ENCODE peak calls at places on chromosomes 11 and 22, in eight cellular contexts. U, D, W, M, Z, X, V and C are unnamed samples.

GRCh38 chr11:104602643-104603042 is 295.6 kb downstream of the CASP12 start:
- DNase-seq in U (no peak), D (no peak), W (no peak), M (no peak), Z (no peak), X (no peak), V (no peak), C (no peak)

GRCh38 chr11:67490727-67491065 is 7.9 kb downstream of the AIP start:
- DNase-seq in U (no peak), D (no peak), W (no peak), M (no peak), Z (no peak), X (no peak), V (no peak), C (no peak)

GRCh38 chr11:64663656-64664055 is 59.3 kb downstream of the NRXN2 start:
- DNase-seq in U (no peak), D (no peak), W (no peak), M (no peak), Z (no peak), X (no peak), V (no peak), C (no peak)

GRCh38 chr22:23184764-23185113 is 4.4 kb downstream of the BCR start:
- DNase-seq in U (no peak), D (no peak), W (no peak), M (no peak), Z (no peak), X (no peak), V (no peak), C (no peak)

GRCh38 chr22:47775686-47776085 is 1013.2 kb downstream of the TBC1D22A start:
- DNase-seq in U (no peak), D (no peak), W (no peak), M (no peak), Z (no peak), X (no peak), V (no peak), C (no peak)

GRCh38 chr22:37526376-37526775 is 7.2 kb upstream of the CARD10 start:
- DNase-seq in U (no peak), D (no peak), W (no peak), M (no peak), Z (no peak), X (no peak), V (no peak), C (no peak)

GRCh38 chr11:29159552-29160465 is 857.0 kb downstream of the KCNA4 start:
- DNase-seq in U (no peak), D (peak; percentile 47), W (no peak), M (no peak), Z (peak; percentile 31), X (peak; percentile 61), V (no peak), C (no peak)

GRCh38 chr11:11028017-11028692 is 170.3 kb upstream of the ZBED5 start:
- DNase-seq in U (peak; percentile 52), D (peak; percentile 88), W (no peak), M (no peak), Z (peak; percentile 77), X (peak; percentile 84), V (peak; percentile 45), C (peak; percentile 72)

GRCh38 chr22:49324527-49325491 is 502.9 kb downstream of the BRD1 start:
- DNase-seq in U (no peak), D (peak; percentile 47), W (peak; percentile 71), M (no peak), Z (no peak), X (peak; percentile 30), V (no peak), C (no peak)

GRCh38 chr11:77140231-77140959 is 12.3 kb downstream of the MYO7A start:
- DNase-seq in U (peak; percentile 87), D (no peak), W (no peak), M (no peak), Z (no peak), X (peak; percentile 95), V (peak; percentile 69), C (no peak)

GRCh38 chr22:35475545-35475944 is 65.1 kb upstream of the RASD2 start:
- DNase-seq in U (no peak), D (no peak), W (no peak), M (no peak), Z (no peak), X (no peak), V (no peak), C (no peak)

GRCh38 chr11:64971421-64972233 is at the start of gene MAJIN:
- DNase-seq in U (peak; percentile 78), D (peak; percentile 93), W (no peak), M (no peak), Z (peak; percentile 90), X (peak; percentile 89), V (peak; percentile 88), C (peak; percentile 85)

GRCh38 chr22:46072030-46072881 is 78.1 kb upstream of the PPARA start:
- DNase-seq in U (no peak), D (peak; percentile 87), W (no peak), M (no peak), Z (peak; percentile 84), X (peak; percentile 80), V (peak; percentile 76), C (peak; percentile 42)

DNA sequence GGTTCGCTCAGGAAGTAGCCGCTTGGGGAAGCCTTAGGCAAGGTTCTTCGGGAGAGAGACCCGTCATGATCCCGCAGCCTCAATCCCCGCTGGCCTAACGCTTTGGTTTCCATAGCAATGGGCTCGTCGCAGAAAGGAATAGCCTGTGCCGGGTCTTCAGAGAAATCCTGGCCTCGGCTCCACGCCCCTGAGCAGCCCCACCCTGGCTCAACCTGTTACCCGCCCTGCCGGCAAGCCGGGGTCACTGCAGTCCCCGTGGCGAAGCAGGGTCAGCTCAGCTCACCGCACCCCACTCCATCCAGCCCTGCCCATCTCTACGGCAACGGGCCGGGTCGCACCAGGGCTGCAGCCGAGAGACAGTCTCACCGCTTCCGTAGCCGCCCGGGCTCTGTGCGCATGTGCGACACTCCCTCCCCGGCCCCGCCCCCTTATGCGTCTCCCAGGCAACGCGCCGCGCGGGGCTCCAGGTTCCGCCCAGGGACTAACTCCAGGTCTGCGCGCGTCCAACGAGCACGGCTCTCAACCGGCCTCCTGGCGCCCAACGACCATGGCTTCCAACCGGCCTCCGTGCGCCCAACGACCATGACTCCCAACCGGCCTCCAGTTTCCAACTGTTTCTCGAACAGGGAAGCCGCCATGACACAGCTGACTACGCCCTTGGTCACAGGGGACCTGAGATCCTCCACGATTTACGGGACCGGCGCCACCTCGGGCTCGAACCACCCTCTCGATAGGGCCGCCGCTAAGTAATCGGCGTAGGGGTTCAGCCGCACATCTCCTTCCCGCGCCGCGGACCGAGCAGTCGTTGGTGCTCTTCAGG is at the start of gene DUSP18:
- DNase-seq in U (peak; percentile 94), D (peak; percentile 97), W (peak; percentile 92), M (peak; percentile 58), Z (peak; percentile 98), X (peak; percentile 97), V (peak; percentile 92), C (peak; percentile 95)
- TF ChIP-seq POLR2A in U (peak; percentile 24), D (peak; percentile 32), W (peak; percentile 19), M (peak; percentile 53), Z (peak; percentile 75), X (no peak), V (no peak), C (peak; percentile 63)

DNA sequence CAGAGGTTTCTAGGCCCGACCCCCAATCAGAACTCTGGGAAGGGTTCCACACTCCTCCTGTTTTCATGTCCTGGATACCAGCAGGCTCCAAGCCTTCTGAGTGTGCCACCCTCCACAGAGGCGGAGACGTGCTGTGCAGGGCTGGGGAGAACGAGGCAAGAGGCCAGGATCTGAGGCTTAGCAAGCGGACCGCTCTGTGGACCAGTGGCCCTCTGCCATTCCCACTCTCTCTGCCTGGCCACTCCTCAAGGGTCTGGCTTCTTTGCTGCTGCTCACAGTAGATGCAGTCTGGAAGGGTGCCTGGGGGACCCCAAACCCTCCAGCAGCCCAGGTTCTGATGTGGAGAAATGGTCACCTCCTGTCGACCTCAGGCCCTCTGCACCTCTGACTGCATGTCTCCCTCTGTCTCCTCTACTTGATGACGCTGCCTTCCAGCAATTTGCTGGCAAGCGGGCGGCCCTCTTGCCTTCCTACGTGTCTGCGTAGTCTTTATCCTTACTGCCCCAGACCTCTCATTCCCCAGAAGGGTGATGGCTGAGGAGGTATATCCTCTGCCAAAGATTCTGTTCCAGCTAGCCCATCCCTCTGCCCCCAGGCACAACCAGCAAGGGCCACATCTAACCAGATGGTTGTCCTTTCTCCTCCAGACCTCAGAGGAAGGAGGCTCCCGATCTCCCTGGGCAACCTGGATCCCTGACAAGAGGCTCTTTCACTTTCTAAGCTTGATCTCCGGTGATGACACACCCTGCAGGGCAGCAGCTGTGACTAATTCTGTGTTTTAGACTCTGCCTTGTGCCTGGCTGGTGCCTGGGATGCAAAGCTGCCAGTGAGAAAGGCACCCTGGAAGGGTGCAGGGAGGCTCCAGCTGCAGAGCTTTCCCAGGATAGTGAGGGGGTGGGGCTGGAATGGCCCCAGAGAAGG is 87.3 kb downstream of the NAT10 start:
- DNase-seq in U (peak; percentile 68), D (peak; percentile 69), W (peak; percentile 94), M (no peak), Z (peak; percentile 28), X (peak; percentile 88), V (peak; percentile 43), C (peak; percentile 17)
- TF ChIP-seq POLR2A in U (no peak), D (no peak), W (no peak), M (no peak), Z (no peak), X (no peak), V (no peak), C (no peak)

GRCh38 chr11:86198156-86198555 is 46.4 kb upstream of the EED start:
- DNase-seq in U (no peak), D (no peak), W (no peak), M (no peak), Z (no peak), X (no peak), V (no peak), C (peak; percentile 53)

GRCh38 chr11:86197448-86197847 is 47.1 kb upstream of the EED start:
- DNase-seq in U (no peak), D (no peak), W (no peak), M (no peak), Z (no peak), X (no peak), V (no peak), C (peak; percentile 84)

GRCh38 chr11:86194998-86195397 is 49.6 kb upstream of the EED start:
- DNase-seq in U (no peak), D (no peak), W (no peak), M (no peak), Z (no peak), X (no peak), V (no peak), C (no peak)

GRCh38 chr11:86196291-86196690 is 48.3 kb upstream of the EED start:
- DNase-seq in U (no peak), D (no peak), W (no peak), M (no peak), Z (no peak), X (no peak), V (no peak), C (no peak)

DNA sequence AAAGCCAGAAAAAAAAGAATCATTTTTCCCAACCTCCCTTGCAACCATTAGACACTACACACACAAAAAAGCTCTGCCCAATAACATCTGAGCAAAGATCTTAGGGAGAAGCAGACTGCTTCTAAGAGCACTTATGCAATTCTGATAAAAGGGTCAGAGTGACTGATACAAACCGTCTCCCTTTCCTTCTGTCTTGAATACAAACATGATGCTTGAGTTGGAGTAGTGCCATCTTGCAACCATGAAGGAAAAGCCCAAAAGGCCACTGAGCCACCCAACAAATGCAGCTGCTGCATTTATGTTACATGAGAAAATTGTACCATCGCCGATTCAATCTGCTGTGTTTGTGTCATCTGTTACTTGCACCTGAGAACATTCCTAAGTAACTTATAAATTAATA is 47.6 kb upstream of the EED start:
- DNase-seq in U (no peak), D (no peak), W (no peak), M (no peak), Z (no peak), X (no peak), V (no peak), C (peak; percentile 83)
- TF ChIP-seq POLR2A in U (no peak), D (no peak), W (no peak), M (no peak), Z (no peak), X (no peak), V (no peak), C (peak; percentile 35)

GRCh38 chr22:31447337-31447736 is 42.3 kb downstream of the EIF4ENIF1 start:
- DNase-seq in U (no peak), D (no peak), W (no peak), M (no peak), Z (no peak), X (peak; percentile 70), V (no peak), C (no peak)
- TF ChIP-seq POLR2A in U (no peak), D (no peak), W (no peak), M (no peak), Z (no peak), X (no peak), V (no peak), C (no peak)